ENCODE peak calls at places on chromosomes 12 and 14, in four cellular contexts. Y is mesendoderm, W is IMR-90, K is H1. D is an unnamed sample.

GRCh38 chr12:247271-247670 is 15.4 kb downstream of the SLC6A13 start:
- DNase-seq in K (no peak), W (no peak), Y (no peak), D (no peak)

GRCh38 chr12:48815281-48816110 is 2.8 kb upstream of the CACNB3 start:
- DNase-seq in Y (peak), W (peak), K (no peak), D (peak)

GRCh38 chr14:76953196-76953945 is 75.1 kb downstream of the IRF2BPL start:
- DNase-seq in Y (no peak), K (no peak), W (peak), D (no peak)

GRCh38 chr14:74456684-74457083 is 30.7 kb upstream of the SYNDIG1L start:
- DNase-seq in Y (no peak), W (no peak), K (no peak), D (no peak)

GRCh38 chr12:109553471-109553870 is 19.8 kb downstream of the MMAB start:
- DNase-seq in K (no peak), Y (no peak), W (no peak), D (no peak)

GRCh38 chr12:8950702-8951478 is 1.4 kb upstream of the M6PR start:
- DNase-seq in Y (no peak), W (no peak), K (no peak), D (no peak)

GRCh38 chr12:86660488-86661171 is 404.4 kb upstream of the MGAT4C start:
- DNase-seq in Y (peak), W (peak), K (no peak), D (no peak)

GRCh38 chr14:76924363-76925151 is 98.3 kb downstream of the LRRC74A start:
- DNase-seq in W (no peak), K (peak), Y (peak), D (peak)

GRCh38 chr12:110619534-110619953 is 5.6 kb downstream of the TCTN1 start:
- DNase-seq in W (peak), K (no peak), Y (no peak), D (no peak)

GRCh38 chr14:55780156-55780946 is 200.3 kb downstream of the KTN1 start:
- DNase-seq in W (peak), Y (no peak), K (no peak), D (no peak)

GRCh38 chr14:66228267-66228970 is 257.8 kb upstream of the CCDC196 start:
- DNase-seq in Y (no peak), W (no peak), K (no peak), D (no peak)

GRCh38 chr12:49750027-49750977 is 8.9 kb downstream of the TMBIM6 start:
- DNase-seq in W (peak), Y (peak), K (no peak), D (no peak)

GRCh38 chr12:15152864-15153263 is 68.4 kb downstream of the RERG start:
- DNase-seq in K (no peak), Y (no peak), W (peak), D (no peak)

GRCh38 chr12:2752676-2753371 is 41.9 kb upstream of the FKBP4 start:
- DNase-seq in K (peak), Y (peak), W (peak), D (peak)

GRCh38 chr12:10722905-10723866 is at the start of gene YBX3:
- DNase-seq in K (no peak), W (peak), Y (peak), D (peak)

GRCh38 chr14:72745546-72745945 is 148.4 kb downstream of the DPF3 start:
- DNase-seq in W (peak), K (no peak), Y (no peak), D (no peak)

GRCh38 chr14:96158735-96159134 is 45.9 kb upstream of the BDKRB2 start:
- DNase-seq in K (no peak), Y (no peak), W (no peak), D (peak)

GRCh38 chr12:100951756-100952155 is 157.2 kb downstream of the ANO4 start:
- DNase-seq in K (no peak), Y (peak), W (no peak), D (no peak)

GRCh38 chr14:47148686-47149085 is 497.1 kb upstream of the RPL10L start:
- DNase-seq in K (no peak), W (no peak), Y (no peak), D (no peak)

GRCh38 chr12:22409071-22409951 is 74.8 kb upstream of the ST8SIA1 start:
- DNase-seq in Y (peak), W (no peak), K (no peak), D (no peak)

GRCh38 chr14:23207146-23207540 is 23.7 kb upstream of the SLC7A8 start:
- DNase-seq in Y (peak), W (no peak), K (no peak), D (no peak)

GRCh38 chr14:106694638-106695393 is 1168.4 kb downstream of the TMEM121 start:
- DNase-seq in W (no peak), K (no peak), Y (no peak), D (no peak)

GRCh38 chr12:113955109-113955970 is 10.8 kb downstream of the RBM19 start:
- DNase-seq in K (no peak), W (peak), Y (peak), D (peak)

GRCh38 chr14:22386924-22387775 is 201.9 kb downstream of the DAD1 start:
- DNase-seq in W (peak), K (peak), Y (peak), D (peak)

GRCh38 chr12:47785887-47786661 is 13.0 kb downstream of the SLC48A1 start:
- DNase-seq in W (no peak), Y (no peak), K (no peak), D (no peak)

GRCh38 chr12:103997277-103997900 is 31.7 kb downstream of the TDG start:
- DNase-seq in W (peak), Y (no peak), K (no peak), D (no peak)

GRCh38 chr14:61472801-61473376 is 151.5 kb downstream of the PRKCH start:
- DNase-seq in W (peak), K (no peak), Y (no peak), D (no peak)

GRCh38 chr12:116695464-116695725 is 42.5 kb downstream of the SPRING1 start:
- DNase-seq in K (no peak), W (no peak), Y (no peak), D (no peak)

DNA sequence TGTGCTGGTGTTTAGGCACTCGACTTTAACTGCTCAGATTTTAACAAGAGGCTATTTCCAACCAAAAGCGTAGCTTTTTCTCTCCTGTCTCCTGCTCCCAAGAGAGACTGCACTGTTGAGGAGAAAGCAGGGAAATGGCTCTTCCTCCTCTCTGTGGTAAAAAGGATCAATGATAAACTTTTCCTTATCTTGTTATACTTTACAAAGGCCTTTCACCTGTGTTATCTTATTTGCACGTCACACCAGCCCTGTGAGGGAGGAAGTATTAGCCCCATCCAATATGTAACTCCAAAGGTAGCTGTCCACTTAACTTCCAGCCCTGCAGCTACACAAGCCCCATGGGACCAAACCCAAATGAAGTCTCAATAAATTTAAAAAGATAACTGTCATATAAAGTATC is 32.9 kb upstream of the ZFP36L1 start:
- DNase-seq in Y (no peak), K (no peak), W (no peak), D (no peak)
- H2BK15ac ChIP-seq in Y (no peak), K (no peak), W (no peak), D (no peak)

GRCh38 chr12:43147893-43148292 is 404.1 kb downstream of the ADAMTS20 start:
- DNase-seq in K (no peak), W (peak), Y (no peak), D (no peak)

GRCh38 chr12:43151406-43152080 is 400.5 kb downstream of the ADAMTS20 start:
- DNase-seq in K (no peak), Y (no peak), W (no peak), D (no peak)

GRCh38 chr12:43143278-43143677 is 408.7 kb downstream of the ADAMTS20 start:
- DNase-seq in Y (no peak), W (no peak), K (no peak), D (no peak)

GRCh38 chr12:43154498-43155045 is 397.4 kb downstream of the ADAMTS20 start:
- DNase-seq in K (no peak), Y (peak), W (no peak), D (no peak)

DNA sequence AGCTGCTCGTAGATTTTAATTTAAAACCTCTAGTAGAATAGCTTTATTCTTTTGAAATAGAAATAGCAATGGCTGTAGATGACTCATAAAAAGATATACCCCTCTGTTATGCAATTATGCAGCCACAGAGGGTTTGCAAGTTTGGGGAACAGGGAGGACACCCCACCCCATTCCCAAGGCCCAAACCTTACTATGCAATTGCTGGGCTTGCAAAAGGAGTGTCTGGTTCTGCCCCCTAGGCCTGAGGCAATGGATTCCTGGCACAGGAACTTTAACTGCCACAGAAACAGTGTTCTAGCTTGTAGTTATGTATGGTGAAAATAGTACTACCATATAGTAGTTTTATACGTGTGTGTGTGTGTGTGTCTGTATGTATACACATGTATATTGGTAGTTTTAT is 403.3 kb downstream of the ADAMTS20 start:
- DNase-seq in W (no peak), Y (peak), K (no peak), D (no peak)
- H4K5ac ChIP-seq in W (no peak), Y (no peak), K (no peak), D (no peak)

GRCh38 chr12:122503783-122504590 is 3.3 kb upstream of the ZCCHC8 start:
- DNase-seq in W (no peak), K (no peak), Y (no peak), D (no peak)

GRCh38 chr12:122500685-122501488 is at the start of gene ZCCHC8:
- DNase-seq in K (peak), Y (peak), W (peak), D (peak)

GRCh38 chr12:122503147-122503751 is 2.5 kb upstream of the ZCCHC8 start:
- DNase-seq in W (peak), Y (no peak), K (no peak), D (no peak)

GRCh38 chr12:122501489-122501989 is 807 bp upstream of the ZCCHC8 start:
- DNase-seq in Y (no peak), K (no peak), W (no peak), D (no peak)

DNA sequence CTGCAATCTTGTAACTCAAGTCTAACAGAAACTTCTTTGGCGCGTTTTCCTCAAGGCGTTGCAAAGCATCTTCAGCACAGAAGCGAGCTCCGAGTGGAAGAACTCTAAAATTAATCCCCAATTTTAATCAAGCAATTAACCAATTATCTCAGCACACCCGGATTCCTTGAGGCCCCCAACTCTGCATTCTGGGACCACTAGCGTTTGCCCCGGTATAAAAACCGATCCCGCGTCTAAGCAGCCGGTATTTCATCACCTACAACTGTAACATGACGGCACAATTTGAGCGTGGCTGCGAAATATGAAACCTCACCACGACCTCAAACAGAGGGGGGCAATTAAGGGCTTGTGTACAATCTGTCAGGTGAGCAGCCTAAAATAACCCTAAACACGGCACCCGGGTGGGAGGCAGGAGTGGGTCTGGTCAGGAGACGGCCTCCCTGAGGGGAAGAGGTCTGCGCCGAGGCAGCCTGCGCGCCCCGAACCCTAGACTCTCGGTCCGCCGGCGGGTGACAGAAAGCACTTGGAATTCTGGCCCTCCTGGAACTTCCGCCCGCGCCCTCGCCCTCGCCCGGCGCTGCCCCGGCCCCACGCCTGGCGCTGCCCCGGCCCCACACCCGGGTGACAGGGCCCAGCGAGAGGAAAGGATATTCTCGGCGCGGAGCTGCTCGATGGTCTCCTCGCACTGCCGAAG is 594 bp downstream of the ZCCHC8 start:
- DNase-seq in K (no peak), Y (peak), W (peak), D (peak)
- H2BK15ac ChIP-seq in K (peak), Y (no peak), W (peak), D (no peak)

GRCh38 chr12:120843472-120843871 is 60.7 kb downstream of the SPPL3 start:
- DNase-seq in W (no peak), Y (no peak), K (no peak), D (no peak)
- H4K5ac ChIP-seq in W (no peak), Y (no peak), K (no peak), D (no peak)

DNA sequence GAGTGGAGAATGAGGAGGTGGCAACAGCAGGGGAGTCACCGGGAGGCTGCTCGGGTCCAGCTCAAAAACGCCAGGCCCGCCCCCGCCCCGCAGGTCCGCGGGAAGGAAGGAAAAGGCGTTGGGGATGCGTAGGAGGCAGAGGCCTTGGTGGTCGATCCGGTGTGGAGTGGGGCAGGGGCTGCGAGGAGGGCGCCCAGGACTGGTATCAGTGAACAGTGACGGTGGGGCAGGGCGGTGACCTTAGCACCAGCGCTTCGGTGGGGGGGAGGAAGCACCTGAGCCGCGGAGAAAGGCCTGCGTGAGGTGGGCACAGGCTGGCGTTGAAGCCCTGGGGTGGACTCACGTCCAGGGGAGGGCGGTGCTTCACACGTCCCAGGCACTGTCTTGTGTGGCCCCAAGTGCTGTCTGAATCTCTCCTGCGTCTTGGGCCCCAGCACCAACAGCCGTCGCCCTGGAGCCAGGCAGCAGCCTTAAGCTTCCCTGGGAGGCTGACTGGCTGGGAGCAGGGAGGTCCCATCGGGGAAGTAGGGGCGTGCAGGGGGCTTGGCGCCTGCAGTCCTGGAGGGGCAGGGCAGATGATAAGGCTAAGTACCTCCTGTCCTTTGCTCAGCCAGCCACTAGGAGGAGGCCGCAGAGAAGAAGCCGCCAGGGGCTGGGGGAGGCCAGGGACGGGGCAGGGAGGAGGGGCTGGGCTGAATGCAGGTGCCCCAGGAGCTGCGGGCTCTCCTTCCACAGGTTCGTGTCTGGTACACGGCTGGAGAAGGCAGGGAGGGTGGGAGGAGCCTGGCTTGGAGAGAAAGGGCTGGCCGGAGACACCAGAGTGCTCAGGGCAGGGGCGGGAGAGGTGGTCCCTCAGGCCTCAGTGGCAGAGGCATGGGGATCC is 26.5 kb downstream of the ZBTB42 start:
- DNase-seq in K (peak), Y (peak), W (peak), D (peak)
- H2BK15ac ChIP-seq in K (peak), Y (no peak), W (no peak), D (no peak)

GRCh38 chr14:63735720-63736119 is 7.9 kb upstream of the SGPP1 start:
- DNase-seq in Y (no peak), W (no peak), K (no peak), D (no peak)
- H4K5ac ChIP-seq in Y (no peak), W (no peak), K (no peak), D (no peak)

DNA sequence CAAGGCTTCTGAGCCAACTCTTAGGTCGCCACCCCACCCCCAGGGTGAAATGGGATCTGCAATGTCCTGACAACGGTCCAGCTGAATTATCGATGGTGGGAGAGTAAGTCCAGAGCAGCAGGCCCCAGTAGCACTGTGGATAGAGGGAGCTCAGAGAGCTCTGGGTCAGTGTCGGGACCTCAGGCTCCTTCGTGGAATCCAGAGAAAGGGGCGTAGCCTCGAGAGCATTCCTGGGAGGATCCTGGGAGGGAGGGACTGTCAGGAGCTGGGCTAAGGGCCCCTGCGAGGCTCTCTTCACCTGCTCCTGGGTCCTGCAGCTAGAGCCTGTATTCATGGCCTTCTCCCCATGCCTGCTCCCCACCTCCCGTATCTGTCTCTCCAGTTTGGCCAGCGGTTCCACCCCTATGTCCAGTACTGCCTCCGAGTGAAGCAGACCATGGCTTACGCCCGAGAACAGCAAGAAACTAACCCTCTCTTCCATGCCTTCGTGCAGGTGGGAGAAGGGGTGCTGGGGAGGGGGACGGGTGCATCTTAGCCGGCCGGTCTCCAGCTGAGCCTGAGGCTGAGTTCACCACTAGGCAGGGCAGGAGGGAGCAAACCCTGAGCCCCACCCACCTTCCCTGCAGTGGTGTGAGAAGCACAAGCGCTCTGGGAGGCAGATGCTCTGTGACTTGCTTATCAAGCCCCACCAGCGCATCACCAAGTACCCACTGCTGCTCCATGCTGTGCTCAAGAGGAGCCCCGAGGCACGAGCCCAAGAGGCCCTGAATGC is 6.6 kb downstream of the PLEKHG6 start:
- DNase-seq in Y (peak), W (no peak), K (no peak), D (peak)
- H2BK15ac ChIP-seq in Y (no peak), W (no peak), K (no peak), D (no peak)

D was measured in H9.